ENCODE peak calls at places on chromosomes 6 and 20, in ten cellular contexts. One of them, this sample, is unnamed.
A peak's percentile ranks its signal among the peaks of the same experiment; 100 is the strongest.

GRCh38 chr6:125668071-125668470 is 81.4 kb upstream of the HEY2 start:
- DNase-seq in OCI-LY7: no peak
- DNase-seq in GM23248: no peak
- DNase-seq in HCT116: no peak
- DNase-seq in PC-3: no peak
- DNase-seq in H9: no peak
- DNase-seq in K562: no peak
- DNase-seq in keratinocyte: no peak
- DNase-seq in GM23338: no peak
- DNase-seq in Karpas-422: no peak
- DNase-seq in this sample: no peak

GRCh38 chr6:84003140-84003539 is 30.4 kb upstream of the MRAP2 start:
- DNase-seq in OCI-LY7: no peak
- DNase-seq in HCT116: no peak
- DNase-seq in GM23338: no peak
- DNase-seq in Karpas-422: no peak
- DNase-seq in PC-3: no peak
- DNase-seq in K562: no peak
- DNase-seq in keratinocyte: no peak
- DNase-seq in H9: no peak
- DNase-seq in GM23248: no peak
- DNase-seq in this sample: no peak

GRCh38 chr6:135428078-135428477 is 69.5 kb downstream of the AHI1 start:
- DNase-seq in HCT116: no peak
- DNase-seq in Karpas-422: no peak
- DNase-seq in PC-3: no peak
- DNase-seq in H9: no peak
- DNase-seq in GM23338: no peak
- DNase-seq in OCI-LY7: no peak
- DNase-seq in GM23248: no peak
- DNase-seq in K562: no peak
- DNase-seq in keratinocyte: no peak
- DNase-seq in this sample: no peak

GRCh38 chr6:32198345-32198696 is 5.9 kb upstream of the GPSM3 start:
- DNase-seq in GM23338: no peak
- DNase-seq in Karpas-422: no peak
- DNase-seq in PC-3: no peak
- DNase-seq in GM23248: no peak
- DNase-seq in HCT116: no peak
- DNase-seq in OCI-LY7: no peak
- DNase-seq in K562: no peak
- DNase-seq in keratinocyte: no peak
- DNase-seq in H9: no peak
- DNase-seq in this sample: no peak

GRCh38 chr20:49768204-49769124 is 44.2 kb upstream of the SLC9A8 start:
- DNase-seq in GM23248: peak; percentile 87
- DNase-seq in Karpas-422: no peak
- DNase-seq in keratinocyte: no peak
- DNase-seq in OCI-LY7: no peak
- DNase-seq in H9: peak; percentile 81
- DNase-seq in PC-3: peak; percentile 99
- DNase-seq in K562: no peak
- DNase-seq in GM23338: peak; percentile 95
- DNase-seq in HCT116: no peak
- DNase-seq in this sample: peak; percentile 90

GRCh38 chr20:13868331-13868730 is 83.5 kb downstream of the NDUFAF5 start:
- DNase-seq in OCI-LY7: no peak
- DNase-seq in PC-3: no peak
- DNase-seq in H9: no peak
- DNase-seq in keratinocyte: no peak
- DNase-seq in GM23248: peak; percentile 94
- DNase-seq in GM23338: no peak
- DNase-seq in HCT116: no peak
- DNase-seq in K562: no peak
- DNase-seq in Karpas-422: no peak
- DNase-seq in this sample: no peak

GRCh38 chr6:143059616-143060353 is 904 bp upstream of the AIG1 start:
- DNase-seq in Karpas-422: no peak
- DNase-seq in H9: peak; percentile 37
- DNase-seq in keratinocyte: peak; percentile 93
- DNase-seq in GM23248: peak; percentile 76
- DNase-seq in GM23338: peak; percentile 36
- DNase-seq in K562: no peak
- DNase-seq in PC-3: peak; percentile 93
- DNase-seq in OCI-LY7: peak; percentile 14
- DNase-seq in HCT116: peak; percentile 62
- DNase-seq in this sample: peak; percentile 72

GRCh38 chr6:168886964-168887363 is 366.7 kb downstream of the THBS2 start:
- DNase-seq in PC-3: no peak
- DNase-seq in OCI-LY7: no peak
- DNase-seq in HCT116: no peak
- DNase-seq in GM23248: no peak
- DNase-seq in keratinocyte: no peak
- DNase-seq in Karpas-422: no peak
- DNase-seq in H9: no peak
- DNase-seq in GM23338: no peak
- DNase-seq in K562: no peak
- DNase-seq in this sample: no peak

GRCh38 chr6:18328549-18328922 is 58.6 kb upstream of the RNF144B start:
- DNase-seq in keratinocyte: no peak
- DNase-seq in OCI-LY7: peak; percentile 47
- DNase-seq in K562: no peak
- DNase-seq in HCT116: no peak
- DNase-seq in Karpas-422: peak; percentile 61
- DNase-seq in PC-3: peak; percentile 58
- DNase-seq in GM23248: no peak
- DNase-seq in GM23338: no peak
- DNase-seq in H9: no peak
- DNase-seq in this sample: no peak

GRCh38 chr6:167247814-167248595 is 43.1 kb upstream of the UNC93A start:
- DNase-seq in GM23338: peak; percentile 69
- DNase-seq in HCT116: no peak
- DNase-seq in H9: no peak
- DNase-seq in K562: no peak
- DNase-seq in Karpas-422: no peak
- DNase-seq in GM23248: no peak
- DNase-seq in OCI-LY7: no peak
- DNase-seq in keratinocyte: no peak
- DNase-seq in PC-3: no peak
- DNase-seq in this sample: no peak

GRCh38 chr20:37973059-37973910 is 60.0 kb downstream of the TTI1 start:
- DNase-seq in HCT116: no peak
- DNase-seq in K562: peak; percentile 28
- DNase-seq in keratinocyte: no peak
- DNase-seq in H9: no peak
- DNase-seq in Karpas-422: peak; percentile 31
- DNase-seq in OCI-LY7: no peak
- DNase-seq in GM23248: no peak
- DNase-seq in PC-3: no peak
- DNase-seq in GM23338: no peak
- DNase-seq in this sample: no peak

GRCh38 chr6:72969666-72970065 is 255.6 kb downstream of the KHDC1L start:
- DNase-seq in OCI-LY7: no peak
- DNase-seq in GM23248: no peak
- DNase-seq in K562: no peak
- DNase-seq in GM23338: no peak
- DNase-seq in PC-3: no peak
- DNase-seq in H9: no peak
- DNase-seq in keratinocyte: no peak
- DNase-seq in HCT116: no peak
- DNase-seq in Karpas-422: no peak
- DNase-seq in this sample: peak; percentile 46

GRCh38 chr20:47358672-47359532 is 2.4 kb upstream of the ZMYND8 start:
- DNase-seq in Karpas-422: peak; percentile 63
- DNase-seq in GM23338: peak; percentile 81
- DNase-seq in OCI-LY7: peak; percentile 29
- DNase-seq in K562: peak; percentile 61
- DNase-seq in keratinocyte: no peak
- DNase-seq in HCT116: peak; percentile 49
- DNase-seq in GM23248: peak; percentile 90
- DNase-seq in PC-3: peak; percentile 95
- DNase-seq in H9: peak; percentile 75
- DNase-seq in this sample: peak; percentile 95

GRCh38 chr6:160328447-160328846 is 19.7 kb upstream of the SLC22A3 start:
- DNase-seq in OCI-LY7: no peak
- DNase-seq in GM23338: no peak
- DNase-seq in PC-3: no peak
- DNase-seq in HCT116: no peak
- DNase-seq in keratinocyte: no peak
- DNase-seq in GM23248: no peak
- DNase-seq in K562: no peak
- DNase-seq in Karpas-422: no peak
- DNase-seq in H9: no peak
- DNase-seq in this sample: no peak

GRCh38 chr6:12064538-12064937 is 52.4 kb downstream of the HIVEP1 start:
- DNase-seq in H9: no peak
- DNase-seq in PC-3: no peak
- DNase-seq in GM23248: peak; percentile 8
- DNase-seq in GM23338: no peak
- DNase-seq in HCT116: no peak
- DNase-seq in keratinocyte: no peak
- DNase-seq in Karpas-422: no peak
- DNase-seq in OCI-LY7: no peak
- DNase-seq in K562: no peak
- DNase-seq in this sample: no peak
- H3K79me2 ChIP-seq in H9: peaks cover 7% of the 10 kb centered on the region
- H3K79me2 ChIP-seq in PC-3: peaks cover 11% of the 10 kb centered on the region
- H3K79me2 ChIP-seq in GM23248: peaks cover 73% of the 10 kb centered on the region
- H3K79me2 ChIP-seq in GM23338: peaks cover 92% of the 10 kb centered on the region
- H3K79me2 ChIP-seq in HCT116: no peaks in the 10 kb centered on the region
- H3K79me2 ChIP-seq in keratinocyte: peaks cover 45% of the 10 kb centered on the region
- H3K79me2 ChIP-seq in Karpas-422: peaks cover 84% of the 10 kb centered on the region
- H3K79me2 ChIP-seq in OCI-LY7: peaks cover 31% of the 10 kb centered on the region
- H3K79me2 ChIP-seq in K562: peaks cover 94% of the 10 kb centered on the region
- H3K79me2 ChIP-seq in this sample: no peaks in the 10 kb centered on the region

GRCh38 chr6:33786736-33787135 is 2.2 kb downstream of the LEMD2 start:
- DNase-seq in keratinocyte: no peak
- DNase-seq in Karpas-422: no peak
- DNase-seq in HCT116: no peak
- DNase-seq in K562: no peak
- DNase-seq in GM23338: no peak
- DNase-seq in GM23248: peak; percentile 37
- DNase-seq in PC-3: no peak
- DNase-seq in H9: no peak
- DNase-seq in OCI-LY7: no peak
- DNase-seq in this sample: no peak

GRCh38 chr6:33785766-33786165 is 3.2 kb downstream of the LEMD2 start:
- DNase-seq in PC-3: peak; percentile 31
- DNase-seq in GM23338: no peak
- DNase-seq in keratinocyte: no peak
- DNase-seq in OCI-LY7: no peak
- DNase-seq in K562: no peak
- DNase-seq in GM23248: peak; percentile 97
- DNase-seq in Karpas-422: no peak
- DNase-seq in H9: no peak
- DNase-seq in HCT116: no peak
- DNase-seq in this sample: peak; percentile 30

GRCh38 chr6:33788694-33789549 is at the start of gene LEMD2:
- DNase-seq in H9: peak; percentile 93
- DNase-seq in GM23338: peak; percentile 93
- DNase-seq in Karpas-422: peak; percentile 95
- DNase-seq in keratinocyte: peak; percentile 45
- DNase-seq in HCT116: peak; percentile 84
- DNase-seq in GM23248: peak; percentile 97
- DNase-seq in K562: peak; percentile 98
- DNase-seq in PC-3: peak; percentile 92
- DNase-seq in OCI-LY7: peak; percentile 90
- DNase-seq in this sample: peak; percentile 96

GRCh38 chr6:33787954-33788693 is 806 bp downstream of the LEMD2 start:
- DNase-seq in K562: peak; percentile 83
- DNase-seq in H9: peak; percentile 60
- DNase-seq in PC-3: peak; percentile 56
- DNase-seq in GM23248: peak; percentile 89
- DNase-seq in HCT116: peak; percentile 23
- DNase-seq in keratinocyte: no peak
- DNase-seq in Karpas-422: peak; percentile 83
- DNase-seq in GM23338: peak; percentile 66
- DNase-seq in OCI-LY7: peak; percentile 71
- DNase-seq in this sample: peak; percentile 55

DNA sequence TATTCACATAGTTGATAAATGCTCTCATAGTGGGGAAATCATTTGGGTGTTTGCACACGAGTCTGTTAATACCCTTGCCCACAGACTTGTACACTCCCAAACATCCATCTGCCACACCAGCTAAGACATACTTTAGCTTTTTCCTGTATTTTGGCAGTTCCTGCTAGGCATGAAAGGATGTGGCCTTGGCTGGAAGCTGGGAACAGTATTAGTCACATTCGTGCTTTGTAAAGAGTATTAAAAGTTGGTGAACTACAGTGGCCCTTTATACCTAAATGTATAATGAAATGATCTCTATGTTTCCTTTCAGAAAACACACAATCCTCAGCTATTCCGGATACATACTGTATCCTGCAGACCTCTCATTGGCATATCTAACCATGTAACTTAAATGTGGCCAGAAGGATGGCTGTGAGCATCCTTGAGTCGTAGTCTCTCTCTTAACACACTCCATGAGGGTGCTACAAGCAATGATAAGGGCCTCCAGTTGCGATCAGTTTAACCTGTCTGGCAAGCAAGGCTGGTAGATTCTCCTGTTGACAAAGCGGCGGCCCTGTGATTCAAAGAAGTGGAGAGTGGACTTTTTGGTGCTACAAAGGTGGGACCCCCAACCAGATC is 1.5 kb downstream of the LEMD2 start:
- DNase-seq in Karpas-422: no peak
- DNase-seq in keratinocyte: no peak
- DNase-seq in HCT116: no peak
- DNase-seq in H9: no peak
- DNase-seq in OCI-LY7: no peak
- DNase-seq in PC-3: peak; percentile 47
- DNase-seq in GM23338: no peak
- DNase-seq in GM23248: peak; percentile 80
- DNase-seq in K562: peak; percentile 34
- DNase-seq in this sample: peak; percentile 80
- H3K79me2 ChIP-seq in Karpas-422: peaks cover 42% of the 10 kb centered on the region
- H3K79me2 ChIP-seq in keratinocyte: peaks cover 41% of the 10 kb centered on the region
- H3K79me2 ChIP-seq in HCT116: peaks cover 27% of the 10 kb centered on the region
- H3K79me2 ChIP-seq in H9: peaks cover 9% of the 10 kb centered on the region
- H3K79me2 ChIP-seq in OCI-LY7: peaks cover 20% of the 10 kb centered on the region
- H3K79me2 ChIP-seq in PC-3: peaks cover 39% of the 10 kb centered on the region
- H3K79me2 ChIP-seq in GM23338: peaks cover 37% of the 10 kb centered on the region
- H3K79me2 ChIP-seq in GM23248: peaks cover 51% of the 10 kb centered on the region
- H3K79me2 ChIP-seq in K562: peaks cover 25% of the 10 kb centered on the region
- H3K79me2 ChIP-seq in this sample: peaks cover 9% of the 10 kb centered on the region

GRCh38 chr6:7765575-7766325 is 39.9 kb downstream of the BMP6 start:
- DNase-seq in HCT116: no peak
- DNase-seq in K562: no peak
- DNase-seq in keratinocyte: no peak
- DNase-seq in Karpas-422: no peak
- DNase-seq in GM23248: peak; percentile 71
- DNase-seq in H9: no peak
- DNase-seq in PC-3: peak; percentile 76
- DNase-seq in GM23338: no peak
- DNase-seq in OCI-LY7: no peak
- DNase-seq in this sample: no peak
- H3K79me2 ChIP-seq in HCT116: no peaks in the 10 kb centered on the region
- H3K79me2 ChIP-seq in K562: no peaks in the 10 kb centered on the region
- H3K79me2 ChIP-seq in keratinocyte: no peaks in the 10 kb centered on the region
- H3K79me2 ChIP-seq in Karpas-422: no peaks in the 10 kb centered on the region
- H3K79me2 ChIP-seq in GM23248: no peaks in the 10 kb centered on the region
- H3K79me2 ChIP-seq in H9: no peaks in the 10 kb centered on the region
- H3K79me2 ChIP-seq in PC-3: no peaks in the 10 kb centered on the region
- H3K79me2 ChIP-seq in GM23338: no peaks in the 10 kb centered on the region
- H3K79me2 ChIP-seq in OCI-LY7: no peaks in the 10 kb centered on the region
- H3K79me2 ChIP-seq in this sample: no peaks in the 10 kb centered on the region

GRCh38 chr6:132478697-132479096 is 34.2 kb downstream of the STX7 start:
- DNase-seq in Karpas-422: no peak
- DNase-seq in H9: no peak
- DNase-seq in GM23248: no peak
- DNase-seq in OCI-LY7: no peak
- DNase-seq in HCT116: no peak
- DNase-seq in keratinocyte: no peak
- DNase-seq in GM23338: no peak
- DNase-seq in K562: no peak
- DNase-seq in PC-3: no peak
- DNase-seq in this sample: no peak
- H3K79me2 ChIP-seq in Karpas-422: peaks cover 96% of the 10 kb centered on the region
- H3K79me2 ChIP-seq in H9: no peaks in the 10 kb centered on the region
- H3K79me2 ChIP-seq in GM23248: peaks cover 97% of the 10 kb centered on the region
- H3K79me2 ChIP-seq in OCI-LY7: peaks cover 100% of the 10 kb centered on the region
- H3K79me2 ChIP-seq in HCT116: peaks cover 7% of the 10 kb centered on the region
- H3K79me2 ChIP-seq in keratinocyte: peaks cover 33% of the 10 kb centered on the region
- H3K79me2 ChIP-seq in GM23338: peaks cover 3% of the 10 kb centered on the region
- H3K79me2 ChIP-seq in K562: peaks cover 13% of the 10 kb centered on the region
- H3K79me2 ChIP-seq in PC-3: no peaks in the 10 kb centered on the region
- H3K79me2 ChIP-seq in this sample: no peaks in the 10 kb centered on the region

This sample was measured in trophoblast cell.